ENCODE peak calls at places on chromosome 2, in nine cellular contexts. H is activated CD8-positive, alpha-beta T cell treated with anti-CD3 and anti-CD28 coated beads for 36 hours; P is AG20443; A is AG04450; U is GM13977; B is A172; D is osteocyte; M is brain microvascular endothelial cell; N is naive thymus-derived CD8-positive, alpha-beta T cell. R is an unnamed sample.

GRCh38 chr2:236180501-236180816 is 12.3 kb upstream of the GBX2 start:
- DNase-seq in H (no peak), P (peak; percentile 4), A (no peak), U (no peak), B (no peak), D (no peak), M (no peak), N (no peak), R (no peak)

GRCh38 chr2:33056170-33056569 is 109.4 kb downstream of the LTBP1 start:
- DNase-seq in H (no peak), P (no peak), A (no peak), U (no peak), B (no peak), D (no peak), M (no peak), N (no peak), R (no peak)

GRCh38 chr2:64804651-64805050 is 150.9 kb upstream of the SERTAD2 start:
- DNase-seq in H (no peak), P (no peak), A (no peak), U (no peak), B (no peak), D (no peak), M (no peak), N (no peak), R (no peak)

GRCh38 chr2:219886615-219887014 is 259.2 kb downstream of the SLC4A3 start:
- DNase-seq in H (no peak), P (peak; percentile 16), A (no peak), U (no peak), B (peak; percentile 25), D (no peak), M (no peak), N (no peak), R (no peak)

GRCh38 chr2:215363461-215364156 is 51.8 kb downstream of the ATIC start:
- DNase-seq in H (no peak), P (no peak), A (no peak), U (no peak), B (no peak), D (no peak), M (no peak), N (no peak), R (no peak)

GRCh38 chr2:28269019-28269784 is 123.5 kb upstream of the FOSL2 start:
- DNase-seq in H (no peak), P (no peak), A (no peak), U (no peak), B (peak; percentile 85), D (no peak), M (no peak), N (no peak), R (no peak)

GRCh38 chr2:96816836-96817702 is 1.0 kb downstream of the CNNM3 start:
- DNase-seq in H (no peak), P (no peak), A (no peak), U (no peak), B (no peak), D (no peak), M (peak; percentile 9), N (no peak), R (no peak)

GRCh38 chr2:240230424-240230945 is 90.0 kb upstream of the OTOS start:
- DNase-seq in H (no peak), P (no peak), A (no peak), U (no peak), B (no peak), D (peak; percentile 71), M (no peak), N (no peak), R (no peak)

GRCh38 chr2:55459741-55460274 is 40.2 kb upstream of the CCDC88A start:
- DNase-seq in H (no peak), P (no peak), A (no peak), U (no peak), B (no peak), D (no peak), M (no peak), N (no peak), R (no peak)

GRCh38 chr2:44268259-44268649 is 7.0 kb upstream of the SLC3A1 start:
- DNase-seq in H (no peak), P (peak; percentile 37), A (no peak), U (no peak), B (peak; percentile 70), D (no peak), M (peak; percentile 53), N (no peak), R (no peak)

GRCh38 chr2:172404824-172405223 is 22.6 kb upstream of the ITGA6 start:
- DNase-seq in H (no peak), P (peak; percentile 79), A (peak; percentile 67), U (no peak), B (peak; percentile 67), D (no peak), M (peak; percentile 82), N (no peak), R (no peak)

GRCh38 chr2:101026253-101026701 is 24.2 kb downstream of the RPL31 start:
- DNase-seq in H (no peak), P (no peak), A (no peak), U (no peak), B (no peak), D (peak; percentile 40), M (no peak), N (no peak), R (no peak)

GRCh38 chr2:190413421-190413820 is 5.3 kb downstream of the MFSD6 start:
- DNase-seq in H (no peak), P (no peak), A (no peak), U (no peak), B (no peak), D (no peak), M (no peak), N (no peak), R (no peak)

GRCh38 chr2:6931753-6932152 is 14.5 kb downstream of the RNF144A start:
- DNase-seq in H (no peak), P (no peak), A (no peak), U (no peak), B (no peak), D (no peak), M (no peak), N (no peak), R (no peak)

GRCh38 chr2:168758970-168759820 is 43.2 kb upstream of the NOSTRIN start:
- DNase-seq in H (peak; percentile 21), P (peak; percentile 72), A (peak; percentile 20), U (peak; percentile 54), B (peak; percentile 42), D (no peak), M (peak; percentile 36), N (no peak), R (no peak)

GRCh38 chr2:71927757-71928715 is 219.6 kb downstream of the CYP26B1 start:
- DNase-seq in H (no peak), P (peak; percentile 5), A (no peak), U (peak; percentile 5), B (no peak), D (no peak), M (no peak), N (no peak), R (no peak)

GRCh38 chr2:30315391-30316055 is 84.2 kb downstream of the LBH start:
- DNase-seq in H (peak; percentile 52), P (no peak), A (no peak), U (no peak), B (peak; percentile 48), D (no peak), M (no peak), N (peak; percentile 18), R (no peak)

GRCh38 chr2:183244300-183244849 is 120.1 kb downstream of the NUP35 start:
- DNase-seq in H (no peak), P (no peak), A (no peak), U (no peak), B (no peak), D (no peak), M (no peak), N (no peak), R (no peak)